ENCODE peak calls at places on chromosomes 3 and 15, in five cellular contexts. I is GM23338, Y is psoas muscle, H is Peyer's patch, E is fibroblast of lung. S is an unnamed sample. For H3K4me1, the result is how much of the 10 kb centered on the place peaks cover.

GRCh38 chr15:83166218-83166617 is 41.4 kb downstream of the HDGFL3 start:
- DNase-seq in I (no peak), Y (no peak), H (no peak), E (no peak), S (no peak)

GRCh38 chr15:92714071-92714456 is 58.5 kb upstream of the FAM174B start:
- DNase-seq in I (peak), Y (no peak), H (no peak), E (peak), S (peak)

GRCh38 chr3:167091186-167091585 is 288.9 kb downstream of the ZBBX start:
- DNase-seq in I (no peak), Y (no peak), H (no peak), E (no peak), S (no peak)

GRCh38 chr3:57048052-57048671 is 12.3 kb upstream of the SPATA12 start:
- DNase-seq in I (no peak), Y (peak), H (no peak), E (peak), S (no peak)

GRCh38 chr3:29512620-29513019 is 231.7 kb downstream of the RBMS3 start:
- DNase-seq in I (no peak), Y (no peak), H (no peak), E (no peak), S (peak)

GRCh38 chr15:84598993-84599392 is 1.8 kb upstream of the ZSCAN2 start:
- DNase-seq in I (peak), Y (no peak), H (peak), E (peak), S (peak)

GRCh38 chr3:38455639-38456430 is 2.1 kb downstream of the ACVR2B start:
- DNase-seq in I (peak), Y (peak), H (no peak), E (peak), S (no peak)

GRCh38 chr3:69085543-69086132 is 901 bp downstream of the ARL6IP5 start:
- DNase-seq in I (no peak), Y (peak), H (peak), E (peak), S (no peak)

GRCh38 chr3:128036119-128036518 is 16.1 kb upstream of the SEC61A1 start:
- DNase-seq in I (no peak), Y (no peak), H (no peak), E (no peak), S (no peak)

GRCh38 chr3:87503901-87504498 is 227.6 kb upstream of the POU1F1 start:
- DNase-seq in I (peak), Y (no peak), H (peak), E (peak), S (peak)

GRCh38 chr3:126357299-126358037 is at the start of gene KLF15:
- DNase-seq in I (peak), Y (peak), H (peak), E (peak), S (peak)

GRCh38 chr15:58453931-58454793 is 22.4 kb downstream of the LIPC start:
- DNase-seq in I (no peak), Y (no peak), H (no peak), E (no peak), S (no peak)

GRCh38 chr3:189708375-189708774 is 77.2 kb downstream of the TP63 start:
- DNase-seq in I (no peak), Y (no peak), H (no peak), E (no peak), S (no peak)

GRCh38 chr3:27535809-27536392 is 51.7 kb upstream of the SLC4A7 start:
- DNase-seq in I (no peak), Y (no peak), H (no peak), E (peak), S (no peak)

GRCh38 chr15:63341898-63342297 is 39.7 kb downstream of the CA12 start:
- DNase-seq in I (no peak), Y (no peak), H (no peak), E (no peak), S (no peak)

GRCh38 chr3:114308377-114308776 is 14.5 kb downstream of the TIGIT start:
- DNase-seq in I (no peak), Y (no peak), H (no peak), E (no peak), S (no peak)
- H3K4me1 ChIP-seq in I (under half), Y (under half), H (under half), E (under half), S (under half)

DNA sequence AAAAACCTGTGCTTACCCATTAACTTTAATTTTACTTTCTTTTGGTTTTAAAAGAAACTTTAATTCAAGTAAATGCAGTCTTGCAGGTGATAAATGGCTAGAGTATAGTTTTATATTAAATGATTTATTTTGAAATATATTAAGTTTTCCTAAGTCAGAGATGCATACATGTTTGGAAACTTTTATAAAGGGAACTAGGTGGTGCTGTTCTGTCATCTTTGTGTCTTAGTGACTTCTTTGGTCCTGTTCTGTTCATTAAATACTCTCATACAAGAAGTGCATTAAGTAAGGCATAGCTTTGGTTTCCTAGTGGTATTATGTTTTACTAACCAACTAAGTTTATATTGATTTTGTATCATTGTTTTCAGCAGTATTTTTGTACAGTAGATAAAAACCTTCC is 15.6 kb downstream of the CADM2 start:
- DNase-seq in I (no peak), Y (no peak), H (no peak), E (no peak), S (no peak)
- TF ChIP-seq CTCF in I (peak), Y (peak), H (no peak), E (no peak), S (peak)

DNA sequence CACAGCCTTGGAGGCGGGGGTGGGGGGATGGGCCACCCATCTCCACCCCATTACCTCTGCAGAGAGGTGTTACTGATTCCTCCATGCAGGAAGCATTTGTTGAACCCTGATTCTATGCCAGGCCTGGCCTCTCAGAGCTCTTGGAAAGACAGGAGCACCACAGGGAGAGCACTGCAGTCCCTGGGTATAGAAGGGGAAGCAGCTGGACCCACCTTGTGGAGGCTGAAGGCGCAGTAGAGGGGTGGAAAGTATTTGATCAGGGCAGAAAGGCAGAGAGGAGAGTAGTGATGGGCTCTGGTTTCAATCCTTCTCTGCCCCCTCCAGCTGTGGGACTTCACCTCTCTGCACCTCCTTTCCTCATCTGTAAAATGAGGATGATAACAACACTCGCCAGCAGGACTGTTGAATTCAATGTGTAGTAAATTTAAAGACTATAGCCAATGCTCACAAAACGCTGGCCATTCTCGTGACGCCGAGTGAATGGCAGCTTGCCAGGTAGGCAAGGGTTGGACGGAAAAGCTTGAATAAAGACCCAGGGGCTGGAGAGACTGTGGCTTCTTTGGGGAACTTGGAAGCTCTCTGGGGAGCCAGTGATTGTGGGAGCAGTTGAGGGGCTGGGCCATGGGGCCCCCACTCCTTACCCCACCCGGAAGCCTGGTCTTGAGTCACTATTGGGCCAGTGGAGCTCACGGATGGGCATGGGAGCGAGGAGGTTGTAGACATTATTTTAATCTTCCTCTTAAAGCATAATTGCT is 8.0 kb upstream of the CCDC33 start:
- DNase-seq in I (no peak), Y (no peak), H (no peak), E (no peak), S (peak)
- H3K4me1 ChIP-seq in I (under half), Y (under half), H (under half), E (under half), S (half or more)

DNA sequence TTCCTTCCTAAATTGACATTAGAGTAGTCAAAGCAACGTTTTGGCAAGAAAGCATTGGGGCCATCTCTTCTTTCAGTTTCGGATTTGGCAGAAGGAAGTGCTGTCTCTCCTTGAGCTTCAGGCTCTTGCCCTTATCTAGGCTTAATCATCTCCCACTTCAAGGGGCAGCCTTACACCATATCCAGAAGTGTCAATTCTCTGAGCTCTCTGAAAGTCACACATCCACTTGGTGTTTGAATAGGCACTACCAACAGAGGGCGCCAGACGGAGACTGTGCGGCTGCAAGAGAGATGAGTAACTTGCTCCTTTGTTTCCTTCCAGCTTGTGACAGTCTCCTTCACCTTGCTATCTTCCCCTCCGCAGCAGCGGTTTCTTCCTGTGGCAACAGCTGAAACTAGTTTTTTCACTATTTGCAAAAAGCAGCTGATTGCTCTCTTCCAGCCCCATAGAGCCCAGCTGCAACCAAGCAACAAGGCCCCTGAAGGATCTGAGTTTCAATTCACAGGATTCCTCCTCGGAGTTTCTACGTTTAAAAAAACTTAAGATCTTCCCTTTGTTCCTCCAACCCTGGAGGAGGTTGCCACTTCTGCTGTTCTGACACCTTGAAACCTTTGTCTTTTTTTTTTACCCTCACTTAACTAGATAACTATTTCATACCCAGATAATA is 147.0 kb upstream of the SLCO3A1 start:
- DNase-seq in I (peak), Y (peak), H (peak), E (peak), S (peak)
- TF ChIP-seq CTCF in I (peak), Y (peak), H (peak), E (peak), S (peak)

GRCh38 chr15:73110246-73110645 is 58.0 kb downstream of the NEO1 start:
- DNase-seq in I (no peak), Y (no peak), H (no peak), E (no peak), S (no peak)

GRCh38 chr15:73120269-73120668 is 68.0 kb downstream of the NEO1 start:
- DNase-seq in I (no peak), Y (no peak), H (no peak), E (no peak), S (no peak)

GRCh38 chr15:73114064-73114463 is 61.8 kb downstream of the NEO1 start:
- DNase-seq in I (peak), Y (no peak), H (no peak), E (no peak), S (no peak)

DNA sequence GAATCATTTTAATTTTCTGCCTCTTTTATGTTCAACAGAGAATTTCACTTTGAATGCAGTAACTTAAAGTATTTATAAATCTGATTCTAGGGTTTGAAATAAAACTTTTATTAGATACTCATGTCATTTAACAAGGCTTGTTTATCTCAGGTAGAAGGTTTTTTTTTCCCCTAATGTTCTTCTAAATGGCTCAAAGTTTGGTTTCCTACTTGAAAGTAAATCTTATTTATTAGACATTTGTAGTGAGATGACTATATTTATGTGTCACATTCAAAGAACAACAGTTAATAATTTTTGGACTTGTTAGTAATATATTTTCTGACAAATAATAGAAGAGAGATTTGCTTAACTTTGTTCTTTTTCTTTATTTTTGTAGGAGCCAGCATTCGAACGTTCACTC is 63.9 kb downstream of the NEO1 start:
- DNase-seq in I (no peak), Y (no peak), H (no peak), E (no peak), S (no peak)
- H3K4me1 ChIP-seq in I (under half), Y (under half), H (under half), E (under half), S (under half)